ENCODE peak calls at places on chromosome 18, in six cellular contexts. O, W, Z, Y, P and U are unnamed samples.

GRCh38 chr18:28108254-28108653 is 68.7 kb downstream of the CDH2 start:
- DNase-seq in O (no peak), W (no peak), Z (no peak), Y (no peak), P (no peak), U (no peak)

GRCh38 chr18:13916559-13916958 is 1.2 kb upstream of the MC2R start:
- DNase-seq in O (no peak), W (no peak), Z (no peak), Y (no peak), P (no peak), U (no peak)

GRCh38 chr18:79912994-79913831 is 38.2 kb downstream of the SLC66A2 start:
- DNase-seq in O (no peak), W (peak), Z (no peak), Y (no peak), P (no peak), U (no peak)

GRCh38 chr18:43563780-43564179 is 286.5 kb upstream of the SYT4 start:
- DNase-seq in O (no peak), W (no peak), Z (peak), Y (peak), P (no peak), U (no peak)

GRCh38 chr18:37567994-37568359 is 2.4 kb upstream of the CELF4 start:
- DNase-seq in O (no peak), W (no peak), Z (no peak), Y (peak), P (no peak), U (no peak)

GRCh38 chr18:14962626-14963025 is 214.7 kb downstream of the ANKRD30B start:
- DNase-seq in O (no peak), W (no peak), Z (no peak), Y (no peak), P (no peak), U (no peak)

GRCh38 chr18:12287684-12288405 is 20.2 kb upstream of the TUBB6 start:
- DNase-seq in O (no peak), W (peak), Z (peak), Y (peak), P (peak), U (no peak)

GRCh38 chr18:57980573-57981348 is 63.3 kb upstream of the NEDD4L start:
- DNase-seq in O (no peak), W (no peak), Z (no peak), Y (no peak), P (no peak), U (no peak)

GRCh38 chr18:48715651-48716354 is 177.0 kb downstream of the CTIF start:
- DNase-seq in O (no peak), W (no peak), Z (no peak), Y (no peak), P (no peak), U (peak)

GRCh38 chr18:24935896-24936295 is 416.1 kb downstream of the ZNF521 start:
- DNase-seq in O (no peak), W (no peak), Z (no peak), Y (no peak), P (no peak), U (no peak)

GRCh38 chr18:48260237-48260636 is 148.9 kb downstream of the ZBTB7C start:
- DNase-seq in O (no peak), W (no peak), Z (no peak), Y (no peak), P (no peak), U (no peak)

GRCh38 chr18:37248281-37248680 is 317.3 kb downstream of the CELF4 start:
- DNase-seq in O (no peak), W (no peak), Z (no peak), Y (no peak), P (no peak), U (no peak)

GRCh38 chr18:23487738-23488625 is 15.3 kb upstream of the RMC1 start:
- DNase-seq in O (peak), W (no peak), Z (no peak), Y (no peak), P (no peak), U (peak)

GRCh38 chr18:47817017-47817911 is 113.2 kb downstream of the SMAD2 start:
- DNase-seq in O (no peak), W (no peak), Z (no peak), Y (no peak), P (no peak), U (no peak)

GRCh38 chr18:36728345-36728744 is 100.5 kb downstream of the TPGS2 start:
- DNase-seq in O (no peak), W (no peak), Z (no peak), Y (no peak), P (no peak), U (no peak)

GRCh38 chr18:11470941-11471340 is 138.5 kb upstream of the SLC35G4 start:
- DNase-seq in O (no peak), W (no peak), Z (no peak), Y (no peak), P (no peak), U (no peak)

GRCh38 chr18:8898990-8899389 is 193.6 kb downstream of the MTCL1 start:
- DNase-seq in O (no peak), W (no peak), Z (no peak), Y (no peak), P (no peak), U (no peak)

GRCh38 chr18:48230459-48231113 is 178.6 kb downstream of the ZBTB7C start:
- DNase-seq in O (no peak), W (no peak), Z (no peak), Y (peak), P (peak), U (peak)

GRCh38 chr18:596288-596881 is 403 bp upstream of the CLUL1 start:
- DNase-seq in O (no peak), W (no peak), Z (no peak), Y (peak), P (peak), U (no peak)

GRCh38 chr18:6219116-6219717 is 195.5 kb downstream of the L3MBTL4 start:
- DNase-seq in O (no peak), W (no peak), Z (peak), Y (peak), P (no peak), U (no peak)

GRCh38 chr18:45355944-45356520 is 259.2 kb upstream of the SLC14A2 start:
- DNase-seq in O (no peak), W (no peak), Z (no peak), Y (no peak), P (no peak), U (no peak)

GRCh38 chr18:2173464-2173863 is 397.8 kb downstream of the METTL4 start:
- DNase-seq in O (no peak), W (no peak), Z (peak), Y (peak), P (no peak), U (no peak)

GRCh38 chr18:47323158-47323557 is 71.7 kb upstream of the SKOR2 start:
- DNase-seq in O (no peak), W (no peak), Z (no peak), Y (no peak), P (no peak), U (no peak)

GRCh38 chr18:56576826-56577573 is 61.4 kb downstream of the TXNL1 start:
- DNase-seq in O (no peak), W (no peak), Z (no peak), Y (peak), P (no peak), U (no peak)

GRCh38 chr18:77374106-77374505 is 124.5 kb downstream of the GALR1 start:
- DNase-seq in O (no peak), W (no peak), Z (no peak), Y (no peak), P (no peak), U (no peak)

GRCh38 chr18:24246143-24246542 is 107.3 kb downstream of the CABYR start:
- DNase-seq in O (no peak), W (no peak), Z (no peak), Y (no peak), P (no peak), U (no peak)

GRCh38 chr18:13361422-13361821 is 142.9 kb downstream of the LDLRAD4 start:
- DNase-seq in O (no peak), W (no peak), Z (no peak), Y (no peak), P (no peak), U (no peak)

GRCh38 chr18:58225101-58225500 is 181.1 kb downstream of the NEDD4L start:
- DNase-seq in O (no peak), W (no peak), Z (no peak), Y (no peak), P (no peak), U (no peak)

GRCh38 chr18:9814431-9814830 is 71.3 kb upstream of the TXNDC2 start:
- DNase-seq in O (no peak), W (no peak), Z (peak), Y (no peak), P (no peak), U (no peak)